ENCODE peak calls at places on chromosomes 5 and 9, in four cellular contexts. One of them, this sample, is unnamed.

GRCh38 chr5:80318212-80318611 is 1.6 kb upstream of the SPZ1 start:
- DNase-seq in stimulated activated CD4-positive, alpha-beta T cell treated with anti-CD3 and anti-CD28 coated beads, TNF-alpha, amount 100 ng/mL, for 4 hours: no peak
- DNase-seq in endothelial cell: no peak
- DNase-seq in GM23248: peak
- DNase-seq in this sample: no peak

GRCh38 chr5:2917524-2917923 is 166.0 kb upstream of the IRX2 start:
- DNase-seq in stimulated activated CD4-positive, alpha-beta T cell treated with anti-CD3 and anti-CD28 coated beads, TNF-alpha, amount 100 ng/mL, for 4 hours: no peak
- DNase-seq in endothelial cell: no peak
- DNase-seq in GM23248: no peak
- DNase-seq in this sample: no peak

GRCh38 chr5:171137768-171138540 is 171.1 kb upstream of the TLX3 start:
- DNase-seq in stimulated activated CD4-positive, alpha-beta T cell treated with anti-CD3 and anti-CD28 coated beads, TNF-alpha, amount 100 ng/mL, for 4 hours: no peak
- DNase-seq in endothelial cell: no peak
- DNase-seq in GM23248: peak
- DNase-seq in this sample: peak

GRCh38 chr9:124684140-124684539 is 87.0 kb downstream of the NR6A1 start:
- DNase-seq in stimulated activated CD4-positive, alpha-beta T cell treated with anti-CD3 and anti-CD28 coated beads, TNF-alpha, amount 100 ng/mL, for 4 hours: no peak
- DNase-seq in endothelial cell: no peak
- DNase-seq in GM23248: no peak
- DNase-seq in this sample: no peak

GRCh38 chr5:108148715-108149139 is 233.2 kb downstream of the FBXL17 start:
- DNase-seq in stimulated activated CD4-positive, alpha-beta T cell treated with anti-CD3 and anti-CD28 coated beads, TNF-alpha, amount 100 ng/mL, for 4 hours: no peak
- DNase-seq in endothelial cell: peak
- DNase-seq in GM23248: peak
- DNase-seq in this sample: peak

GRCh38 chr5:107558951-107559350 is 111.8 kb downstream of the EFNA5 start:
- DNase-seq in stimulated activated CD4-positive, alpha-beta T cell treated with anti-CD3 and anti-CD28 coated beads, TNF-alpha, amount 100 ng/mL, for 4 hours: no peak
- DNase-seq in endothelial cell: no peak
- DNase-seq in GM23248: no peak
- DNase-seq in this sample: no peak

GRCh38 chr5:28516657-28517175 is 1478.3 kb upstream of the CDH9 start:
- DNase-seq in stimulated activated CD4-positive, alpha-beta T cell treated with anti-CD3 and anti-CD28 coated beads, TNF-alpha, amount 100 ng/mL, for 4 hours: no peak
- DNase-seq in endothelial cell: no peak
- DNase-seq in GM23248: no peak
- DNase-seq in this sample: no peak

GRCh38 chr5:765948-766631 is 18.4 kb downstream of the ZDHHC11B start:
- DNase-seq in stimulated activated CD4-positive, alpha-beta T cell treated with anti-CD3 and anti-CD28 coated beads, TNF-alpha, amount 100 ng/mL, for 4 hours: no peak
- DNase-seq in endothelial cell: no peak
- DNase-seq in GM23248: no peak
- DNase-seq in this sample: no peak

GRCh38 chr5:7850241-7850532 is 746 bp downstream of the CFAP90 start:
- DNase-seq in stimulated activated CD4-positive, alpha-beta T cell treated with anti-CD3 and anti-CD28 coated beads, TNF-alpha, amount 100 ng/mL, for 4 hours: no peak
- DNase-seq in endothelial cell: no peak
- DNase-seq in GM23248: no peak
- DNase-seq in this sample: no peak

GRCh38 chr5:10279328-10279727 is 28.4 kb downstream of the CMBL start:
- DNase-seq in stimulated activated CD4-positive, alpha-beta T cell treated with anti-CD3 and anti-CD28 coated beads, TNF-alpha, amount 100 ng/mL, for 4 hours: no peak
- DNase-seq in endothelial cell: no peak
- DNase-seq in GM23248: no peak
- DNase-seq in this sample: no peak

GRCh38 chr9:81174023-81174422 is 515.3 kb downstream of the TLE1 start:
- DNase-seq in stimulated activated CD4-positive, alpha-beta T cell treated with anti-CD3 and anti-CD28 coated beads, TNF-alpha, amount 100 ng/mL, for 4 hours: no peak
- DNase-seq in endothelial cell: no peak
- DNase-seq in GM23248: no peak
- DNase-seq in this sample: peak

GRCh38 chr5:58322453-58322852 is 137.4 kb downstream of the PLK2 start:
- DNase-seq in stimulated activated CD4-positive, alpha-beta T cell treated with anti-CD3 and anti-CD28 coated beads, TNF-alpha, amount 100 ng/mL, for 4 hours: no peak
- DNase-seq in endothelial cell: no peak
- DNase-seq in GM23248: peak
- DNase-seq in this sample: peak